ENCODE peak calls at places on chromosomes 3 and 15, in seven cellular contexts. N, Z, U, F, K, W and M are unnamed samples.

GRCh38 chr15:40984406-40984805 is 31.1 kb downstream of the CHAC1 start:
- DNase-seq in N (no peak), Z (no peak), U (no peak), F (no peak), K (no peak), W (no peak), M (no peak)

GRCh38 chr3:72821170-72821781 is 27.0 kb downstream of the SHQ1 start:
- DNase-seq in N (peak; percentile 14), Z (no peak), U (no peak), F (peak; percentile 38), K (peak; percentile 40), W (peak; percentile 98), M (no peak)

GRCh38 chr3:35385271-35385670 is 254.1 kb upstream of the ARPP21 start:
- DNase-seq in N (no peak), Z (no peak), U (no peak), F (no peak), K (no peak), W (no peak), M (no peak)

GRCh38 chr3:196207159-196207832 is 3.9 kb downstream of the ZDHHC19 start:
- DNase-seq in N (no peak), Z (peak; percentile 87), U (no peak), F (no peak), K (no peak), W (no peak), M (no peak)

GRCh38 chr3:59426851-59427565 is 377.2 kb upstream of the CFAP20DC start:
- DNase-seq in N (peak; percentile 88), Z (no peak), U (no peak), F (no peak), K (no peak), W (no peak), M (no peak)

GRCh38 chr3:135514064-135514455 is 451.5 kb upstream of the PPP2R3A start:
- DNase-seq in N (no peak), Z (no peak), U (no peak), F (no peak), K (no peak), W (no peak), M (no peak)

GRCh38 chr3:149151843-149152242 is 22.4 kb downstream of the HPS3 start:
- DNase-seq in N (peak; percentile 42), Z (no peak), U (peak; percentile 87), F (peak; percentile 60), K (no peak), W (peak; percentile 4), M (no peak)

GRCh38 chr15:68052431-68052830 is 1.7 kb upstream of the PIAS1 start:
- DNase-seq in N (no peak), Z (no peak), U (no peak), F (no peak), K (no peak), W (no peak), M (no peak)

GRCh38 chr3:149657458-149657795 is 398 bp downstream of the WWTR1 start:
- DNase-seq in N (peak; percentile 51), Z (no peak), U (no peak), F (no peak), K (no peak), W (no peak), M (peak; percentile 81)

GRCh38 chr15:81427176-81427575 is 53.2 kb upstream of the TMC3 start:
- DNase-seq in N (no peak), Z (no peak), U (no peak), F (no peak), K (no peak), W (no peak), M (no peak)

GRCh38 chr3:120324185-120324584 is 25.0 kb downstream of the LRRC58 start:
- DNase-seq in N (no peak), Z (no peak), U (no peak), F (no peak), K (no peak), W (no peak), M (no peak)

GRCh38 chr3:45644467-45645201 is 44.6 kb upstream of the SACM1L start:
- DNase-seq in N (peak; percentile 73), Z (no peak), U (no peak), F (no peak), K (no peak), W (no peak), M (no peak)

GRCh38 chr15:26615188-26615926 is 157.5 kb downstream of the GABRB3 start:
- DNase-seq in N (no peak), Z (no peak), U (no peak), F (no peak), K (no peak), W (no peak), M (no peak)

GRCh38 chr15:90000175-90000923 is 775 bp upstream of the ZNF710 start:
- DNase-seq in N (no peak), Z (peak; percentile 85), U (no peak), F (no peak), K (peak; percentile 24), W (no peak), M (no peak)

GRCh38 chr3:182908471-182908870 is 71.9 kb downstream of the DCUN1D1 start:
- DNase-seq in N (peak; percentile 66), Z (no peak), U (no peak), F (no peak), K (no peak), W (no peak), M (no peak)

GRCh38 chr15:41013698-41014414 is 60.6 kb downstream of the CHAC1 start:
- DNase-seq in N (peak; percentile 75), Z (no peak), U (peak; percentile 85), F (peak; percentile 11), K (no peak), W (no peak), M (no peak)

GRCh38 chr3:65027335-65027734 is 339.5 kb upstream of the ADAMTS9 start:
- DNase-seq in N (no peak), Z (no peak), U (no peak), F (no peak), K (no peak), W (no peak), M (no peak)

GRCh38 chr15:85587707-85588441 is 206.9 kb downstream of the KLHL25 start:
- DNase-seq in N (no peak), Z (no peak), U (no peak), F (no peak), K (no peak), W (no peak), M (no peak)

GRCh38 chr3:23809294-23809693 is 3.5 kb downstream of the UBE2E1 start:
- DNase-seq in N (no peak), Z (no peak), U (peak; percentile 38), F (no peak), K (no peak), W (no peak), M (no peak)

GRCh38 chr15:29276366-29276765 is 6.7 kb upstream of the NSMCE3 start:
- DNase-seq in N (no peak), Z (no peak), U (no peak), F (no peak), K (no peak), W (no peak), M (no peak)

GRCh38 chr15:70853855-70854668 is at the start of gene LARP6:
- DNase-seq in N (peak; percentile 51), Z (peak; percentile 80), U (peak; percentile 10), F (no peak), K (peak; percentile 32), W (no peak), M (peak; percentile 75)

GRCh38 chr3:42980909-42981308 is 1.8 kb downstream of the GASK1A start:
- DNase-seq in N (peak; percentile 14), Z (no peak), U (no peak), F (no peak), K (no peak), W (no peak), M (no peak)

GRCh38 chr15:66066005-66066404 is 187.5 kb downstream of the MEGF11 start:
- DNase-seq in N (no peak), Z (no peak), U (no peak), F (no peak), K (no peak), W (no peak), M (no peak)

GRCh38 chr15:74826372-74826819 is at the start of gene CPLX3:
- DNase-seq in N (no peak), Z (no peak), U (peak; percentile 33), F (no peak), K (no peak), W (no peak), M (no peak)

GRCh38 chr3:182902236-182902635 is 78.1 kb downstream of the DCUN1D1 start:
- DNase-seq in N (no peak), Z (no peak), U (no peak), F (peak; percentile 79), K (no peak), W (no peak), M (no peak)

GRCh38 chr3:38157562-38157961 is 7.8 kb upstream of the OXSR1 start:
- DNase-seq in N (no peak), Z (no peak), U (no peak), F (no peak), K (peak; percentile 4), W (no peak), M (no peak)